ENCODE peak calls at places on chromosomes 4 and X, in six cellular contexts. One of them, this sample, is unnamed.

GRCh38 chr4:74768857-74769525 is 25.3 kb downstream of the BTC start:
- DNase-seq in choroid plexus epithelial cell: peak
- DNase-seq in bronchial epithelial cell: peak
- DNase-seq in AG10803: no peak
- DNase-seq in heart left ventricle: no peak
- DNase-seq in fibroblast of lung: peak
- DNase-seq in this sample: peak

GRCh38 chr4:105845559-105845958 is 49.7 kb upstream of the NPNT start:
- DNase-seq in choroid plexus epithelial cell: no peak
- DNase-seq in bronchial epithelial cell: no peak
- DNase-seq in AG10803: no peak
- DNase-seq in heart left ventricle: no peak
- DNase-seq in fibroblast of lung: no peak
- DNase-seq in this sample: no peak

GRCh38 chr4:95251568-95251967 is 297.2 kb downstream of the UNC5C start:
- DNase-seq in choroid plexus epithelial cell: no peak
- DNase-seq in bronchial epithelial cell: no peak
- DNase-seq in AG10803: no peak
- DNase-seq in heart left ventricle: no peak
- DNase-seq in fibroblast of lung: no peak
- DNase-seq in this sample: no peak

GRCh38 chr4:48939785-48940184 is 33.2 kb upstream of the OCIAD2 start:
- DNase-seq in choroid plexus epithelial cell: peak
- DNase-seq in bronchial epithelial cell: peak
- DNase-seq in AG10803: peak
- DNase-seq in heart left ventricle: no peak
- DNase-seq in fibroblast of lung: peak
- DNase-seq in this sample: peak

GRCh38 chr4:40976343-40976742 is 226.6 kb downstream of the NSUN7 start:
- DNase-seq in choroid plexus epithelial cell: peak
- DNase-seq in bronchial epithelial cell: peak
- DNase-seq in AG10803: peak
- DNase-seq in heart left ventricle: no peak
- DNase-seq in fibroblast of lung: peak
- DNase-seq in this sample: peak

GRCh38 chrX:74537011-74537390 is 77.4 kb downstream of the RLIM start:
- DNase-seq in choroid plexus epithelial cell: peak
- DNase-seq in bronchial epithelial cell: peak
- DNase-seq in AG10803: no peak
- DNase-seq in heart left ventricle: peak
- DNase-seq in fibroblast of lung: peak
- DNase-seq in this sample: peak

GRCh38 chrX:143058096-143058495 is 32.4 kb downstream of the SPANXN4 start:
- DNase-seq in choroid plexus epithelial cell: no peak
- DNase-seq in bronchial epithelial cell: no peak
- DNase-seq in AG10803: no peak
- DNase-seq in heart left ventricle: no peak
- DNase-seq in fibroblast of lung: no peak
- DNase-seq in this sample: no peak

GRCh38 chr4:184648220-184649025 is 824 bp downstream of the CASP3 start:
- DNase-seq in choroid plexus epithelial cell: peak
- DNase-seq in bronchial epithelial cell: peak
- DNase-seq in AG10803: peak
- DNase-seq in heart left ventricle: peak
- DNase-seq in fibroblast of lung: peak
- DNase-seq in this sample: peak

GRCh38 chr4:80926446-80926845 is 104.1 kb upstream of the BMP3 start:
- DNase-seq in choroid plexus epithelial cell: peak
- DNase-seq in bronchial epithelial cell: peak
- DNase-seq in AG10803: no peak
- DNase-seq in heart left ventricle: no peak
- DNase-seq in fibroblast of lung: peak
- DNase-seq in this sample: peak

GRCh38 chrX:65755786-65756185 is 88.3 kb downstream of the MSN start:
- DNase-seq in choroid plexus epithelial cell: no peak
- DNase-seq in bronchial epithelial cell: peak
- DNase-seq in AG10803: no peak
- DNase-seq in heart left ventricle: no peak
- DNase-seq in fibroblast of lung: no peak
- DNase-seq in this sample: no peak

GRCh38 chrX:65745992-65746391 is 78.5 kb downstream of the MSN start:
- DNase-seq in choroid plexus epithelial cell: peak
- DNase-seq in bronchial epithelial cell: no peak
- DNase-seq in AG10803: no peak
- DNase-seq in heart left ventricle: no peak
- DNase-seq in fibroblast of lung: peak
- DNase-seq in this sample: no peak

GRCh38 chrX:65752294-65752693 is 84.8 kb downstream of the MSN start:
- DNase-seq in choroid plexus epithelial cell: no peak
- DNase-seq in bronchial epithelial cell: no peak
- DNase-seq in AG10803: no peak
- DNase-seq in heart left ventricle: no peak
- DNase-seq in fibroblast of lung: no peak
- DNase-seq in this sample: no peak

GRCh38 chrX:65750674-65751469 is 83.4 kb downstream of the MSN start:
- DNase-seq in choroid plexus epithelial cell: no peak
- DNase-seq in bronchial epithelial cell: no peak
- DNase-seq in AG10803: peak
- DNase-seq in heart left ventricle: no peak
- DNase-seq in fibroblast of lung: no peak
- DNase-seq in this sample: no peak

GRCh38 chrX:65751511-65751910 is 84.1 kb downstream of the MSN start:
- DNase-seq in choroid plexus epithelial cell: no peak
- DNase-seq in bronchial epithelial cell: no peak
- DNase-seq in AG10803: no peak
- DNase-seq in heart left ventricle: no peak
- DNase-seq in fibroblast of lung: no peak
- DNase-seq in this sample: no peak
- TF ChIP-seq CTCF in choroid plexus epithelial cell: no peak
- TF ChIP-seq CTCF in bronchial epithelial cell: no peak
- TF ChIP-seq CTCF in AG10803: no peak
- TF ChIP-seq CTCF in heart left ventricle: no peak
- TF ChIP-seq CTCF in fibroblast of lung: no peak
- TF ChIP-seq CTCF in this sample: no peak

GRCh38 chrX:18613930-18614639 is 57.8 kb downstream of the RS1 start:
- DNase-seq in choroid plexus epithelial cell: no peak
- DNase-seq in bronchial epithelial cell: no peak
- DNase-seq in AG10803: no peak
- DNase-seq in heart left ventricle: no peak
- DNase-seq in fibroblast of lung: no peak
- DNase-seq in this sample: no peak

GRCh38 chrX:18616688-18617087 is 55.2 kb downstream of the RS1 start:
- DNase-seq in choroid plexus epithelial cell: no peak
- DNase-seq in bronchial epithelial cell: peak
- DNase-seq in AG10803: no peak
- DNase-seq in heart left ventricle: no peak
- DNase-seq in fibroblast of lung: no peak
- DNase-seq in this sample: no peak

GRCh38 chrX:18617351-18617750 is 54.6 kb downstream of the RS1 start:
- DNase-seq in choroid plexus epithelial cell: peak
- DNase-seq in bronchial epithelial cell: peak
- DNase-seq in AG10803: peak
- DNase-seq in heart left ventricle: no peak
- DNase-seq in fibroblast of lung: peak
- DNase-seq in this sample: peak

GRCh38 chrX:18620349-18620748 is 51.6 kb downstream of the RS1 start:
- DNase-seq in choroid plexus epithelial cell: no peak
- DNase-seq in bronchial epithelial cell: no peak
- DNase-seq in AG10803: no peak
- DNase-seq in heart left ventricle: no peak
- DNase-seq in fibroblast of lung: no peak
- DNase-seq in this sample: no peak

DNA sequence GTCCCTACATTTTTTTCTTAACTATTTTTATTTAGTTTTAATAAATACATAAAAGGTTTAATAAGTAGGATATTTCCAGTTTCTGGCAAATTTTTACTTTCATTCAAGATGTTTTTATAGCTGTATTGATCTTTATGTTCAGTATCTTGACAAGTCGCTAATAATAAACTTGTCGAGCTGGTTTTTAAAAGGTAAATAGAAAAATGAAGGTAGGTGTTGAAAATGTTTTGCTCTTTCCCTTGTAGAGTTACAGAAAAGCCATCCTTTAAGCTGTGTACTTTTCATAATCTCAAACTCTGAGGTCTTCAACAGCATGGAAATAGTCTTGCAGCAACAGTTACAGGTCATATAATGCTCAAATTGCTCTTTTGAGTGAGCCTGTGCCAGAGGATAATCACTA is 52.6 kb downstream of the RS1 start:
- DNase-seq in choroid plexus epithelial cell: no peak
- DNase-seq in bronchial epithelial cell: no peak
- DNase-seq in AG10803: no peak
- DNase-seq in heart left ventricle: no peak
- DNase-seq in fibroblast of lung: no peak
- DNase-seq in this sample: no peak
- TF ChIP-seq CTCF in choroid plexus epithelial cell: no peak
- TF ChIP-seq CTCF in bronchial epithelial cell: no peak
- TF ChIP-seq CTCF in AG10803: no peak
- TF ChIP-seq CTCF in heart left ventricle: no peak
- TF ChIP-seq CTCF in fibroblast of lung: no peak
- TF ChIP-seq CTCF in this sample: no peak

DNA sequence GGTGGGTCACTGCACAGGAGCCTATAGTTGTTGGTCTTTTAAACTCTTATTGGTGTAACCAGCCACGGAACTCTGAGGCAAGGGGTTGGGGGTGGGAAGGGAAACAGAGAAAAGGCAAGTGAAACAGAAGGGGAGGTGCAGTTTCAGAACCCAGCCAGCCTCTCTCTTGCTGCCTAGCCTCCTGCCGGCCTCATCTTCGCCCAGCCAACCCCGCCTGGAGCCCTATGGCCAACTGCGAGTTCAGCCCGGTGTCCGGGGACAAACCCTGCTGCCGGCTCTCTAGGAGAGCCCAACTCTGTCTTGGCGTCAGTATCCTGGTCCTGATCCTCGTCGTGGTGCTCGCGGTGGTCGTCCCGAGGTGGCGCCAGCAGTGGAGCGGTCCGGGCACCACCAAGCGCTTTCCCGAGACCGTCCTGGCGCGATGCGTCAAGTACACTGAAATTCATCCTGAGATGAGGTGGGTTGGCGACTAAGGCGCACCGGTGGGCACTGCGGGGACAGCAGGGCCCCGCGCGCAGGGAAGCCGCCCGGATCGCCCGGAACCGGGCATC is at the start of gene CD38:
- DNase-seq in choroid plexus epithelial cell: peak
- DNase-seq in bronchial epithelial cell: no peak
- DNase-seq in AG10803: no peak
- DNase-seq in heart left ventricle: peak
- DNase-seq in fibroblast of lung: no peak
- DNase-seq in this sample: no peak
- TF ChIP-seq CTCF in choroid plexus epithelial cell: no peak
- TF ChIP-seq CTCF in bronchial epithelial cell: no peak
- TF ChIP-seq CTCF in AG10803: no peak
- TF ChIP-seq CTCF in heart left ventricle: no peak
- TF ChIP-seq CTCF in fibroblast of lung: no peak
- TF ChIP-seq CTCF in this sample: no peak

GRCh38 chr4:37383579-37384229 is 139.2 kb downstream of the NWD2 start:
- DNase-seq in choroid plexus epithelial cell: peak
- DNase-seq in bronchial epithelial cell: peak
- DNase-seq in AG10803: peak
- DNase-seq in heart left ventricle: no peak
- DNase-seq in fibroblast of lung: peak
- DNase-seq in this sample: peak
- TF ChIP-seq CTCF in choroid plexus epithelial cell: peak
- TF ChIP-seq CTCF in bronchial epithelial cell: peak
- TF ChIP-seq CTCF in AG10803: peak
- TF ChIP-seq CTCF in heart left ventricle: peak
- TF ChIP-seq CTCF in fibroblast of lung: peak
- TF ChIP-seq CTCF in this sample: peak

DNA sequence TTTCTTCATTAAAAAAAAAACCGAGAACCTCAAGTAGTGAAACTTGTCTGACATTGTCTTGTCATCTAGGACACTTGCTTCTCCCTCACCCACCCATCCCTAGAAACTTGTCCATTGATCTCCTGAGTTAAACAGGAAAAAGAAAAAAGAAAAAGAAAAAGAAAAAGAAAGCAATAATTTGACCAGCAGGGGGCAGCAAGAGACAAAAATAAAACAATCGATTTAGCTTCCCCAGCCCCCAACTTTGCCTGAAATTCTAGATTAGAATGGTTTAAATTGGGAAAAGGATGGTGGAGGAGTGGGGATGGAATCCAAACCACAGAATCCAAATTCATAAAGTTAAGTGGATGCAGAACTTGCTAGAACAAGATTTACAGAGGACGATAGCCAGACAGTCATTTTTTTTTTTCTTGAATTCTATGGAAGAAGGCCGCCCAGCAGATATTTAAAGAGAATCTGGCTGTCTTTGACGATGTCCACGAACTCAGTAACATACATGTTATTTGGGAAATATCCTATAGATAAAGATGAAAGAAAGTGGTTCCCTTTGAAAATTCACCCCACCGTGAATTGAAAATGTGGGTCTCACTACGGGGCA is 282.9 kb downstream of the USP46 start:
- DNase-seq in choroid plexus epithelial cell: peak
- DNase-seq in bronchial epithelial cell: peak
- DNase-seq in AG10803: peak
- DNase-seq in heart left ventricle: no peak
- DNase-seq in fibroblast of lung: peak
- DNase-seq in this sample: peak
- TF ChIP-seq CTCF in choroid plexus epithelial cell: peak
- TF ChIP-seq CTCF in bronchial epithelial cell: peak
- TF ChIP-seq CTCF in AG10803: peak
- TF ChIP-seq CTCF in heart left ventricle: peak
- TF ChIP-seq CTCF in fibroblast of lung: peak
- TF ChIP-seq CTCF in this sample: peak